ENCODE peak calls at places on chromosomes 13 and 19, in eight cellular contexts. B, Z, J, I, W, H, T and N are unnamed samples. For H3K9me3, the result is how much of the 10 kb centered on the place peaks cover.

GRCh38 chr13:106958690-106959089 is 390.8 kb upstream of the ARGLU1 start:
- DNase-seq in B (no peak), Z (no peak), J (no peak), I (no peak), W (no peak), H (no peak), T (no peak), N (no peak)

GRCh38 chr19:55620410-55620809 is 4.0 kb downstream of the ZNF784 start:
- DNase-seq in B (peak), Z (no peak), J (peak), I (no peak), W (no peak), H (no peak), T (no peak), N (no peak)

GRCh38 chr13:47287291-47287751 is 390.5 kb upstream of the HTR2A start:
- DNase-seq in B (peak), Z (peak), J (no peak), I (no peak), W (no peak), H (no peak), T (no peak), N (no peak)

GRCh38 chr13:95447766-95448165 is 104.8 kb upstream of the CLDN10 start:
- DNase-seq in B (no peak), Z (no peak), J (no peak), I (no peak), W (no peak), H (no peak), T (no peak), N (no peak)

GRCh38 chr13:99969368-99969933 is 2.1 kb downstream of the ZIC5 start:
- DNase-seq in B (no peak), Z (no peak), J (peak), I (no peak), W (no peak), H (no peak), T (no peak), N (no peak)

GRCh38 chr13:101018720-101019119 is 344.1 kb upstream of the TMTC4 start:
- DNase-seq in B (peak), Z (peak), J (no peak), I (no peak), W (no peak), H (no peak), T (no peak), N (no peak)

GRCh38 chr19:49950956-49951526 is 9.9 kb downstream of the SIGLEC11 start:
- DNase-seq in B (no peak), Z (no peak), J (no peak), I (peak), W (no peak), H (no peak), T (no peak), N (no peak)

GRCh38 chr13:29991343-29991742 is 140.9 kb upstream of the UBL3 start:
- DNase-seq in B (peak), Z (peak), J (no peak), I (no peak), W (no peak), H (no peak), T (no peak), N (no peak)

GRCh38 chr13:99383511-99383921 is 76.3 kb upstream of the GPR183 start:
- DNase-seq in B (no peak), Z (no peak), J (peak), I (no peak), W (no peak), H (no peak), T (no peak), N (no peak)

GRCh38 chr13:75505327-75505726 is 23.4 kb upstream of the TBC1D4 start:
- DNase-seq in B (no peak), Z (no peak), J (no peak), I (no peak), W (no peak), H (no peak), T (no peak), N (no peak)

GRCh38 chr19:6393982-6394412 is 1.0 kb upstream of the GTF2F1 start:
- DNase-seq in B (no peak), Z (no peak), J (no peak), I (no peak), W (peak), H (no peak), T (no peak), N (no peak)

GRCh38 chr19:768424-768823 is 17.5 kb downstream of the MISP start:
- DNase-seq in B (peak), Z (peak), J (no peak), I (no peak), W (no peak), H (no peak), T (no peak), N (no peak)

GRCh38 chr19:15616627-15617270 is 1.7 kb downstream of the CYP4F8 start:
- DNase-seq in B (no peak), Z (no peak), J (no peak), I (no peak), W (no peak), H (no peak), T (no peak), N (no peak)
- H3K9me3 ChIP-seq in B (under half), Z (under half), J (under half), I (under half), W (under half), H (under half), T (under half), N (under half)

DNA sequence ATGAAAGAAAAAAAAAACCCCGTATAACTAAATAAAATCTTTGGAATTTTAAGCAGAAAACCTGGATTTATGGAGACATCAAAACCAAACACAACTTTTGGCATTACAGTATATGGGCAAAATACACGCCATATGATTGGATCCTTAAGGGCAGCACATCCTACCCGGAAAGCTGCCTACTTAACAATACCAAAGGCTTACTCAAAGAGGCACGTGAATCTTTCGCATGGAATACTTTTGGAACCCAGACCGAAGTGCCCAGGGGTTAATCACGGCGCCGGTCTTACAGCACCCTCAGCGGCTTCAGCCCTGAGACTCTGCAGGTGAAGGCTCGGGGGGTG is 385 bp downstream of the CCDC169 start:
- DNase-seq in B (peak), Z (no peak), J (no peak), I (no peak), W (no peak), H (no peak), T (no peak), N (no peak)
- H3K4me3 ChIP-seq in B (peak), Z (peak), J (peak), I (peak), W (peak), H (peak), T (peak), N (peak)

DNA sequence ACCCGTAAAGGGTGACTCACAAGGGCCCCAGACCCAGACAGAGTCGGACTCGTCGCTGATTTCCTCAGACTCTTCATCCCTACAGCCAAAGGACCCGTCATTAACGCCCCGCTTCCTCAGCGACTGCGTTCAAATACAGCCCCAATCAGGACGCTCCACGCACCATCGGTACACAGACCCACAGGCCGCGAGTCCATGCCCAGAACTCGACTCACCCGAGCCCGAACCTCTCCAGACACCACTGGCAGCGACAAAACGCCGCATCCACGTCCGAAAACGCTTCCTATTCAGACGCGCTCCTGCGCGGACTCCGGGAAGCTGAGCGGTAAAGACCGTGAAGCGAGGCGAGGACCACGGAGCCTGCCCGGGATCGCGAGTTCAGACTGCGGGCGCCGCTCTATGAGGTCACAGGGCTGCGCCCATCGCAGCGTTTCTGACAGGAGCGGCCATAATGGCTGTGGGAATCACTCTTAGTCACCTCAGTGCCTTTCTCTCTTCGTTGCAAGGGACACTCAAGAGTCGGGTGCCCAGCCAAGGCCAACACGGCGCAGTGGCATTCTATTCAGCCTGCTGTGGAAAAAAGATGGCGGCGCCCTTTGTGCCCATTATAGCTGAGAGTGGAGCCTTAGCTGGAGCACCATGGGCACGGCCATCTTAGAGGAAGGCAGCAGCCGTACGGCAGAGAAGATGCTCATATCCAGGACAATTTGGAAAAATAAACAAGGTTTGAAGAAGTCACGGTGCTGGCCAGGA is at the start of gene ZNF614:
- DNase-seq in B (peak), Z (no peak), J (peak), I (peak), W (peak), H (peak), T (peak), N (peak)
- H3K9me3 ChIP-seq in B (under half), Z (under half), J (under half), I (under half), W (under half), H (under half), T (under half), N (under half)

DNA sequence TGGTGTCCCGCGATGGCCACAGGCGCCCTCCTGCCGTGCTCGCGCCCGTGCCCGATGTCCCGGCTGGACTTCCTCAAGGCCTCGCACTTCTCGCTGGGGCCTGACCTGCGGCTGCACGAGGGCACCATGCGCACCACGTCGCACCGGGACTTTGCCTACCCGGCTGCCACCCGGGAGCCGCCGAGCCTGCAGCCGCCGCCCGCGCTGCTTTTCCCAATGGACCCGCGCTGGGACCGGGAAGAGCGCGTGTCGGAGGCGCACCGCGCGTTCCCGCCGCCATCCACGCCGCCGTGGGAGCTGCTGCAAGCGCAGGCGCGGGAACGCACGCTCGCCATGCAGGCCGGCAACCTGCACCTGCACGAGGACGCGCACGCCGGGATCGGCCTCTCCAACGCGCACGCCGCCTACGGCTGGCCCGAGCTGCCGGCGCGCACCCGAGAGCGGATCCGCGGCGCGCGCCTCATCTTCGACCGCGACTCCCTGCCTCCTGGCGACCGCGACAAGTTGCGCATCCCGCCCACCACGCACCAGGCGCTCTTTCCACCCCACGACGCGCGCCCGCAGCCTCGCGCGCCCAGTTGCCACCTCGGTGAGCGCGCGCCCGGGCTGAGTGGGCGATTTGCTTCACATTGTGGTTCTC is 12.1 kb upstream of the PEX11G start:
- DNase-seq in B (peak), Z (no peak), J (peak), I (peak), W (no peak), H (no peak), T (no peak), N (peak)
- H3K4me3 ChIP-seq in B (peak), Z (peak), J (no peak), I (peak), W (no peak), H (peak), T (peak), N (peak)

GRCh38 chr19:48348737-48349136 is 15.0 kb downstream of the TMEM143 start:
- DNase-seq in B (no peak), Z (no peak), J (no peak), I (no peak), W (no peak), H (no peak), T (no peak), N (no peak)

GRCh38 chr19:48344892-48345291 is 18.8 kb downstream of the TMEM143 start:
- DNase-seq in B (no peak), Z (no peak), J (no peak), I (no peak), W (no peak), H (no peak), T (no peak), N (no peak)

GRCh38 chr19:48346161-48346560 is 17.6 kb downstream of the TMEM143 start:
- DNase-seq in B (no peak), Z (no peak), J (no peak), I (no peak), W (no peak), H (no peak), T (no peak), N (no peak)

GRCh38 chr19:48350856-48351255 is 12.9 kb downstream of the TMEM143 start:
- DNase-seq in B (no peak), Z (no peak), J (no peak), I (no peak), W (no peak), H (no peak), T (no peak), N (no peak)

GRCh38 chr19:48348039-48348438 is 15.7 kb downstream of the TMEM143 start:
- DNase-seq in B (no peak), Z (no peak), J (peak), I (no peak), W (no peak), H (no peak), T (no peak), N (no peak)
- H3K9me3 ChIP-seq in B (under half), Z (under half), J (under half), I (under half), W (under half), H (under half), T (under half), N (under half)